ENCODE peak calls at places on chromosome 9, in four cellular contexts. M is IMR-90, N is heart right ventricle, I is GM18507. D is an unnamed sample.

GRCh38 chr9:34125681-34126206 is 754 bp downstream of the DCAF12 start:
- DNase-seq in M (peak), I (no peak), N (no peak), D (no peak)

GRCh38 chr9:128254855-128255759 is 20.7 kb downstream of the GOLGA2 start:
- DNase-seq in M (peak), I (peak), N (peak), D (no peak)

GRCh38 chr9:128001411-128002298 is 20.9 kb upstream of the EEIG1 start:
- DNase-seq in I (no peak), M (peak), N (no peak), D (no peak)

GRCh38 chr9:11871832-11872231 is 821.4 kb upstream of the TYRP1 start:
- DNase-seq in N (no peak), M (no peak), I (no peak), D (no peak)

GRCh38 chr9:108885643-108886348 is 23.7 kb downstream of the ACTL7A start:
- DNase-seq in I (peak), M (peak), N (peak), D (no peak)

GRCh38 chr9:120729796-120730195 is 15.5 kb upstream of the MEGF9 start:
- DNase-seq in I (no peak), N (no peak), M (no peak), D (peak)

GRCh38 chr9:90022474-90022873 is 417.7 kb downstream of the GADD45G start:
- DNase-seq in N (no peak), I (no peak), M (no peak), D (no peak)

GRCh38 chr9:121742923-121743322 is 91.5 kb downstream of the DAB2IP start:
- DNase-seq in M (no peak), I (no peak), N (no peak), D (no peak)

GRCh38 chr9:38024036-38024681 is 44.9 kb downstream of the SHB start:
- DNase-seq in I (no peak), M (peak), N (no peak), D (no peak)

GRCh38 chr9:4743131-4743875 is 2.3 kb upstream of the AK3 start:
- DNase-seq in I (no peak), N (peak), M (no peak), D (no peak)

GRCh38 chr9:114301798-114302565 is 20.9 kb upstream of the ORM1 start:
- DNase-seq in M (no peak), I (no peak), N (no peak), D (no peak)

GRCh38 chr9:86589273-86589672 is 235.1 kb upstream of the TUT7 start:
- DNase-seq in M (no peak), N (no peak), I (no peak), D (no peak)

GRCh38 chr9:1454211-1454979 is 404.2 kb downstream of the DMRT2 start:
- DNase-seq in M (no peak), N (no peak), I (no peak), D (no peak)

GRCh38 chr9:116219686-116220085 is 66.1 kb downstream of the PAPPA start:
- DNase-seq in N (no peak), I (no peak), M (no peak), D (no peak)

GRCh38 chr9:127448112-127448805 is 2.9 kb downstream of the RPL12 start:
- DNase-seq in M (no peak), N (no peak), I (no peak), D (no peak)

GRCh38 chr9:133599470-133600173 is 9.6 kb downstream of the FAM163B start:
- DNase-seq in N (no peak), I (no peak), M (no peak), D (no peak)

GRCh38 chr9:8730618-8731017 is 931.0 kb upstream of the DMAC1 start:
- DNase-seq in I (no peak), M (no peak), N (no peak), D (no peak)

D was measured in right atrium auricular region.